ENCODE peak calls at places on chromosomes 6 and 20, in nine cellular contexts. I, Z, U, G, L, E, A, S and F are unnamed samples.

GRCh38 chr6:47256981-47257730 is 52.5 kb downstream of the TNFRSF21 start:
- DNase-seq in U (no peak), A (no peak), E (no peak), Z (no peak), S (no peak), G (no peak), L (no peak), I (no peak), F (no peak)

GRCh38 chr20:44911264-44911921 is 1.5 kb downstream of the PABPC1L start:
- DNase-seq in G (peak), Z (no peak), U (peak), I (no peak), L (peak), E (peak), A (peak), S (peak), F (peak)

GRCh38 chr20:59812286-59813125 is 120.9 kb downstream of the SYCP2 start:
- DNase-seq in L (peak), Z (no peak), A (peak), S (no peak), E (no peak), U (no peak), I (no peak), G (no peak), F (no peak)

GRCh38 chr6:88376759-88377387 is 210.7 kb upstream of the CNR1 start:
- DNase-seq in S (no peak), I (no peak), U (peak), A (no peak), L (no peak), Z (no peak), E (peak), G (no peak), F (no peak)

GRCh38 chr6:48611332-48611731 is 500.3 kb upstream of the PTCHD4 start:
- DNase-seq in A (no peak), E (no peak), L (no peak), I (peak), Z (no peak), U (peak), G (no peak), S (no peak), F (no peak)

GRCh38 chr6:43428112-43428570 is 800 bp downstream of the ABCC10 start:
- DNase-seq in S (no peak), I (no peak), U (no peak), G (no peak), A (no peak), E (peak), Z (no peak), L (no peak), F (no peak)

GRCh38 chr6:21003780-21004541 is 469.7 kb downstream of the CDKAL1 start:
- DNase-seq in A (no peak), G (no peak), Z (no peak), U (peak), E (peak), L (peak), I (peak), S (no peak), F (no peak)

GRCh38 chr6:36598326-36598725 is 4.2 kb downstream of the SRSF3 start:
- DNase-seq in Z (no peak), I (no peak), A (no peak), U (no peak), E (no peak), G (no peak), L (no peak), S (no peak), F (no peak)

GRCh38 chr6:8858854-8859257 is 423.5 kb upstream of the SLC35B3 start:
- DNase-seq in L (no peak), E (no peak), U (no peak), Z (no peak), I (no peak), A (no peak), S (no peak), G (no peak), F (no peak)

GRCh38 chr20:32289661-32290431 is 12.4 kb downstream of the KIF3B start:
- DNase-seq in U (no peak), I (no peak), E (no peak), Z (no peak), L (no peak), G (no peak), S (no peak), A (no peak), F (no peak)

GRCh38 chr6:129980821-129981220 is 37.6 kb upstream of the L3MBTL3 start:
- DNase-seq in U (peak), Z (no peak), L (no peak), I (no peak), E (no peak), S (no peak), G (no peak), A (no peak), F (no peak)

GRCh38 chr6:3696525-3696924 is 55.0 kb downstream of the PXDC1 start:
- DNase-seq in U (peak), G (no peak), L (no peak), E (no peak), I (peak), Z (no peak), S (no peak), A (no peak), F (no peak)

GRCh38 chr6:39362487-39362865 is 40.0 kb upstream of the KCNK16 start:
- DNase-seq in S (no peak), L (peak), I (no peak), G (no peak), Z (no peak), U (no peak), E (no peak), A (no peak), F (no peak)

GRCh38 chr6:3308106-3308505 is 49.4 kb downstream of the PSMG4 start:
- DNase-seq in E (no peak), Z (no peak), U (no peak), G (no peak), I (no peak), L (no peak), S (no peak), A (no peak), F (no peak)

GRCh38 chr20:2617099-2617714 is 35.2 kb upstream of the NOP56 start:
- DNase-seq in E (no peak), G (no peak), Z (no peak), S (no peak), U (no peak), I (no peak), A (no peak), L (no peak), F (no peak)

GRCh38 chr6:85484941-85485340 is 35.1 kb downstream of the NT5E start:
- DNase-seq in G (no peak), Z (no peak), U (no peak), E (no peak), L (no peak), S (no peak), I (no peak), A (no peak), F (no peak)

GRCh38 chr6:108760158-108761050 is 87.8 kb upstream of the ARMC2 start:
- DNase-seq in G (no peak), Z (no peak), I (peak), S (no peak), A (no peak), L (no peak), E (no peak), U (peak), F (no peak)

GRCh38 chr6:29509239-29509638 is 21.5 kb upstream of the MAS1L start:
- DNase-seq in A (no peak), Z (no peak), S (peak), U (no peak), I (no peak), L (no peak), E (no peak), G (no peak), F (no peak)

GRCh38 chr20:53837126-53837826 is 233.1 kb downstream of the BCAS1 start:
- DNase-seq in S (no peak), U (no peak), I (no peak), E (no peak), A (no peak), L (no peak), G (no peak), Z (no peak), F (no peak)

GRCh38 chr6:128882560-128882959 is 378 bp upstream of the LAMA2 start:
- DNase-seq in U (no peak), E (no peak), S (no peak), A (no peak), G (no peak), I (no peak), Z (no peak), L (no peak), F (no peak)

GRCh38 chr20:63009044-63009961 is 2.5 kb upstream of the BHLHE23 start:
- DNase-seq in U (peak), A (peak), S (peak), E (peak), I (no peak), Z (peak), L (peak), G (peak), F (peak)

GRCh38 chr6:113103618-113104390 is 753.3 kb upstream of the MARCKS start:
- DNase-seq in U (peak), S (no peak), I (peak), L (no peak), E (peak), G (no peak), A (no peak), Z (no peak), F (no peak)

GRCh38 chr20:47118201-47118600 is 223.6 kb downstream of the EYA2 start:
- DNase-seq in I (no peak), S (no peak), G (no peak), A (no peak), E (peak), L (no peak), Z (no peak), U (no peak), F (no peak)

GRCh38 chr20:38970302-38970701 is 8.2 kb downstream of the DHX35 start:
- DNase-seq in Z (no peak), S (no peak), L (no peak), E (peak), U (peak), I (peak), A (no peak), G (no peak), F (no peak)

GRCh38 chr6:14857501-14857900 is 388.4 kb upstream of the JARID2 start:
- DNase-seq in I (no peak), U (no peak), Z (peak), E (no peak), L (no peak), A (no peak), S (peak), G (no peak), F (no peak)

GRCh38 chr6:24919404-24919892 is 16.3 kb downstream of the RIPOR2 start:
- DNase-seq in G (no peak), S (no peak), L (no peak), E (no peak), U (no peak), A (no peak), Z (no peak), I (peak), F (peak)
- H3K4me3 ChIP-seq in G (no peak), S (no peak), L (no peak), E (no peak), U (no peak), A (no peak), Z (no peak), I (no peak), F (peak)

DNA sequence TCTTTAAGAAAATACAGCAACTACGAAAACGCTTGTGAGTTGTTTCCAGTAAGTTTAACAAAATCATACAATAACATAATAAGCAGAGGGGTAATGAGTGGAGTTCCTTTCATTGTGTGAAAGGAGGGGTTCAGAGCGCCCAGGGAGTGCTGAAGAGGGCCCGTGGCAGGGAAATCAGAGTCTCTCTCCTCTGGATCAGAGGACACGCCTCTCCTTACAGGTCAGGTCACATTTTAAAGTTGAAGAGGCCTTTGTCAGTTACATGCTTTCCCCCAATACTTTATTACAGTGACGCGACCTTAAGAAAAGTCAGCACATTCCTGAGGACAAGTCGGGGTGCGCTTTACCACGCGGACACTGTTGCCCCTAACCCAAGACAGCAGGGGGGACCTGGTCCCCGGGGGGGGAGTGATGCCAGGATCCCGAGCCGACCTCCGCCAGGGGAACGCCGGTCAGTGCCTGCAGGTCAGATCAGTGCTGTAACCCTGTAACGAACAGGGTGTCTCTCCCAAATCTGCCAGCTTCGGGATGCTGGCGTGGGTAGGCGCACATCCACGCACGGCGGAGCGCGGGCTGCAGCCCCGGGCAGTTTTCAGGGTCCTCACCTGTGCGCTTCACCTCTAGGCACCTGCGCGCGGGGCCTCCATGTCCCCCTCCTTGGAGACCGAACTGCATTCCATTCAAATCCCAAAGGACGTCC is 848 bp downstream of the DACT2 start:
- DNase-seq in Z (no peak), G (no peak), I (no peak), S (no peak), L (no peak), E (no peak), U (no peak), A (no peak), F (no peak)
- H3K4me3 ChIP-seq in Z (peak), G (peak), I (no peak), S (no peak), L (no peak), E (no peak), U (no peak), A (no peak), F (no peak)

GRCh38 chr6:24125980-24126379 is at the start of gene NRSN1:
- DNase-seq in S (no peak), G (no peak), A (no peak), L (peak), I (no peak), U (no peak), Z (no peak), E (no peak), F (no peak)
- H3K4me3 ChIP-seq in S (no peak), G (no peak), A (no peak), L (peak), I (no peak), U (no peak), Z (no peak), E (no peak), F (no peak)

DNA sequence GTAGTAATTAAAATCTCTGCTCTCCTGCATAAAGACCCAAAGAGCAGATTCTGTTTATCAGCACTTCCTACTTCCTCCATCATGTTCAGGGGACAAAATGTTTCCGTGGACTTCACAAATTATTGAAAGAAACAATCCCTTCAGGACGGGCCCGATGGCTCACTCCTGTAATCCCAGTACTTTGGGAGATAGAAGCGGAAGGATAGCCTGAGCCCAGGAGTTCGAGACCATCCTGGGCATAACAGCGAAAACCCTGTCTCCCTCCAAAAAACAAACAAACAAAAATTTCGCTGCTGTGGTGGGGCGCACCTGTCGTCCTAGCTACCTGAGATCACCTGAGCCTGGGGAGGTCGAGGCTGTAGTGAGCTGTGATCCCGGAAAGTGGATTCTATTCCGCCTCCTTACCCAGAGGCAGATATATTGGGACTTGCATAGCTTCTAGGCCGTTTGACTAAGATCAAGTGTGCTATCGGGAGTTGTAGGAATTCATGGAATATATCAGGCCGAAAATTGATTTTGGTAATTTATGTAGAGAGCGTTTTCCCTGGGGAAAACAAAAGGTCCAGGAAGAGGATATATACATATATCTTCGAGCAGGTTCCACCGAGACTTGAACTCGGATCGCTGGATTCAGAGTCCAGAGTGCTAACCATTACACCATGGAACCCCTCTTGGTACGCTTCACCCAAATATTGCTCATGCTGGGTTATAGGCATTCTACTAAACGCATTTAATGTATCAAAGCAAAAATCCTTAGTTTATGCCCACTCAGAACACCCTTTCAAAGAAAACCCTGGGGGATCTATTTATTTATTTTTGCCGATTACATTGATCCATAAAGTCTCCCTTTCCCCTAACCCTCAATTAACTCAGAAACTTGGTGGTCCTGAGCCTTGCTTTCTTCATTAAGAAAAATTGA is 74.5 kb upstream of the ZNF184 start:
- DNase-seq in A (no peak), S (no peak), G (no peak), E (peak), L (peak), Z (no peak), U (peak), I (no peak), F (peak)
- H3K4me3 ChIP-seq in A (no peak), S (no peak), G (no peak), E (peak), L (peak), Z (no peak), U (peak), I (peak), F (no peak)